ENCODE peak calls at places on chromosomes 3 and 15, in ten cellular contexts. L is fibroblast of the aortic adventitia, A is right cardiac atrium, S is endodermal cell, T is left ventricle myocardium inferior, U is iPS-NIHi11, Y is body of pancreas, I is nucleus accumbens, C is astrocyte, H is NB4. P is an unnamed sample.

GRCh38 chr3:123750209-123750608 is 133.9 kb downstream of the MYLK start:
- DNase-seq in T (no peak), A (no peak), Y (no peak), C (no peak), H (no peak), S (no peak), U (no peak), I (no peak), L (peak; percentile 16), P (no peak)

GRCh38 chr15:22786868-22787698 is 639 bp downstream of the NIPA1 start:
- DNase-seq in A (peak; percentile 69), I (peak; percentile 58), U (peak; percentile 62), S (peak; percentile 80), H (peak; percentile 51), C (no peak), T (no peak), Y (peak; percentile 22), L (peak; percentile 34), P (no peak)

GRCh38 chr3:99945328-99945995 is 127.8 kb downstream of the CMSS1 start:
- DNase-seq in U (no peak), I (no peak), Y (no peak), T (no peak), H (no peak), L (peak; percentile 41), C (peak; percentile 88), S (no peak), A (peak; percentile 66), P (no peak)

GRCh38 chr3:179971280-179971679 is 65.5 kb downstream of the PEX5L start:
- DNase-seq in A (no peak), T (no peak), Y (no peak), U (no peak), L (peak; percentile 37), H (no peak), C (no peak), S (no peak), I (no peak), P (no peak)

GRCh38 chr3:38739396-38739689 is 76.7 kb downstream of the SCN10A start:
- DNase-seq in C (no peak), L (no peak), H (no peak), I (no peak), A (no peak), U (no peak), Y (no peak), T (no peak), S (no peak), P (no peak)

GRCh38 chr3:160951677-160952487 is 153.3 kb downstream of the B3GALNT1 start:
- DNase-seq in A (no peak), Y (no peak), I (no peak), T (no peak), S (no peak), U (no peak), C (no peak), L (no peak), H (no peak), P (no peak)

GRCh38 chr3:10667269-10667668 is 148.8 kb upstream of the SLC6A11 start:
- DNase-seq in U (no peak), Y (no peak), L (no peak), I (no peak), H (no peak), A (no peak), T (no peak), C (no peak), S (no peak), P (no peak)

GRCh38 chr15:40420793-40421192 is 15.2 kb downstream of the IVD start:
- DNase-seq in I (no peak), S (no peak), U (no peak), T (no peak), L (no peak), A (peak; percentile 76), H (no peak), Y (peak; percentile 88), C (no peak), P (no peak)

GRCh38 chr15:52005748-52006701 is 13.0 kb upstream of the MAPK6 start:
- DNase-seq in T (no peak), A (no peak), I (no peak), U (no peak), C (peak; percentile 82), S (no peak), L (peak; percentile 70), Y (no peak), H (no peak), P (no peak)

GRCh38 chr15:48475600-48476395 is 144.6 kb downstream of the DUT start:
- DNase-seq in H (no peak), U (no peak), I (no peak), A (no peak), Y (no peak), T (no peak), S (no peak), L (no peak), C (no peak), P (no peak)

GRCh38 chr15:90126457-90127435 is 24.5 kb upstream of the IDH2 start:
- DNase-seq in C (no peak), T (peak; percentile 78), H (no peak), S (peak; percentile 92), U (peak; percentile 82), I (no peak), Y (peak; percentile 43), L (no peak), A (peak; percentile 75), P (no peak)

GRCh38 chr15:40251455-40252140 is 12.7 kb downstream of the PAK6 start:
- DNase-seq in H (no peak), A (peak; percentile 74), U (no peak), C (no peak), S (no peak), L (no peak), Y (no peak), T (peak; percentile 61), I (no peak), P (no peak)